ENCODE peak calls at places on chromosomes 5 and 9, in nine cellular contexts. F is transverse colon, P is heart left ventricle, X is stomach, H is breast epithelium, Z is tibial nerve, Q is ovary, A is esophagus squamous epithelium, R is A549. Y is an unnamed sample.

GRCh38 chr5:153299891-153300290 is 190.6 kb upstream of the GRIA1 start:
- DNase-seq in F (no peak), P (no peak), X (no peak), H (no peak), Z (no peak), Q (no peak), A (no peak), R (no peak), Y (no peak)

GRCh38 chr9:107282268-107282667 is 811 bp upstream of the RAD23B start:
- DNase-seq in F (peak; percentile 12), P (no peak), X (no peak), H (no peak), Z (peak; percentile 10), Q (peak; percentile 24), A (no peak), R (no peak), Y (no peak)

GRCh38 chr5:38752622-38753021 is 93.2 kb upstream of the OSMR start:
- DNase-seq in F (no peak), P (no peak), X (no peak), H (no peak), Z (no peak), Q (no peak), A (no peak), R (no peak), Y (no peak)

GRCh38 chr5:59617186-59617771 is 276.2 kb downstream of the PDE4D start:
- DNase-seq in F (no peak), P (no peak), X (no peak), H (no peak), Z (no peak), Q (no peak), A (no peak), R (no peak), Y (no peak)

GRCh38 chr9:136268318-136268717 is 22.7 kb upstream of the QSOX2 start:
- DNase-seq in F (no peak), P (no peak), X (no peak), H (no peak), Z (no peak), Q (no peak), A (no peak), R (peak; percentile 41), Y (no peak)

GRCh38 chr5:61330341-61330878 is 1.6 kb upstream of the ZSWIM6 start:
- DNase-seq in F (peak; percentile 64), P (peak; percentile 34), X (no peak), H (no peak), Z (no peak), Q (peak; percentile 46), A (no peak), R (peak; percentile 69), Y (peak; percentile 28)

GRCh38 chr5:154101184-154101583 is 62.4 kb downstream of the MFAP3 start:
- DNase-seq in F (no peak), P (peak; percentile 48), X (no peak), H (no peak), Z (no peak), Q (no peak), A (no peak), R (no peak), Y (peak; percentile 73)

GRCh38 chr5:95836544-95836943 is 14.0 kb upstream of the GLRX start:
- DNase-seq in F (no peak), P (no peak), X (no peak), H (no peak), Z (no peak), Q (no peak), A (no peak), R (no peak), Y (no peak)

GRCh38 chr5:65050826-65051498 is 282.2 kb downstream of the CWC27 start:
- DNase-seq in F (no peak), P (no peak), X (no peak), H (no peak), Z (no peak), Q (no peak), A (no peak), R (no peak), Y (no peak)

GRCh38 chr9:25691786-25692185 is 13.5 kb upstream of the TUSC1 start:
- DNase-seq in F (no peak), P (no peak), X (no peak), H (no peak), Z (no peak), Q (no peak), A (no peak), R (no peak), Y (no peak)

GRCh38 chr9:98081477-98082219 is 25.1 kb downstream of the NANS start:
- DNase-seq in F (peak; percentile 57), P (no peak), X (peak; percentile 54), H (no peak), Z (no peak), Q (no peak), A (no peak), R (peak; percentile 57), Y (no peak)

GRCh38 chr5:142248853-142249462 is 75.9 kb downstream of the SPRY4 start:
- DNase-seq in F (peak; percentile 59), P (peak; percentile 81), X (peak; percentile 34), H (no peak), Z (no peak), Q (no peak), A (no peak), R (no peak), Y (no peak)

GRCh38 chr9:86041331-86041741 is 58.0 kb downstream of the GOLM1 start:
- DNase-seq in F (no peak), P (no peak), X (no peak), H (no peak), Z (no peak), Q (no peak), A (no peak), R (no peak), Y (peak; percentile 66)

GRCh38 chr5:26763151-26763550 is 275.2 kb downstream of the CDH9 start:
- DNase-seq in F (no peak), P (no peak), X (no peak), H (no peak), Z (no peak), Q (no peak), A (no peak), R (no peak), Y (no peak)

GRCh38 chr9:135864447-135865049 is 42.8 kb downstream of the CAMSAP1 start:
- DNase-seq in F (peak; percentile 59), P (peak; percentile 53), X (peak; percentile 66), H (peak; percentile 64), Z (peak; percentile 80), Q (peak; percentile 72), A (no peak), R (peak; percentile 44), Y (peak; percentile 68)

GRCh38 chr9:129716091-129716490 is 36.8 kb downstream of the PTGES start:
- DNase-seq in F (no peak), P (no peak), X (no peak), H (no peak), Z (no peak), Q (no peak), A (no peak), R (no peak), Y (no peak)

DNA sequence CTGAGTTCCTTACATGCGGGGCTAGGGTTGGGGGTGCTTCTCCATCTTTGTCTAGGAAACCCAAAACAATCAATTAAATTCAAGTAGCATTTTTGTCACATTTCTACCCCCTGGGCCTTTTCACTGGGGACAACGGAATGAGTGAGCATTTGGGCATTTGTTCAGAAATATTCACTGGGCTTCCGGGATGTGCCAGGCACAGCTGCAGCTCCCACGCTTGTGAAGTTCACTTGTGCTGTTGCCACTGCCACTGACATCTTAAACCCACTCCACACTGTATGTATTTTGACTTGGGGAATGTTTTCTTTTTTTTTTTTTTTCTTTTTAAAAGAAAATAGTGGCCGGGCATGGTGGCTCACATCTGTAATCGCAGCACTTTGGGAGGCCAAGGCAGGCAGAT is 31.6 kb downstream of the DUSP1 start:
- DNase-seq in F (no peak), P (no peak), X (no peak), H (no peak), Z (no peak), Q (no peak), A (no peak), R (no peak), Y (no peak)
- H3K4me1 ChIP-seq in F (peaks cover 32% of the 10 kb centered on the region), P (peaks cover 3% of the 10 kb centered on the region), X (peaks cover 34% of the 10 kb centered on the region), H (no peaks in the 10 kb centered on the region), Z (peaks cover 21% of the 10 kb centered on the region), Q (no peaks in the 10 kb centered on the region), A (peaks cover 57% of the 10 kb centered on the region), R (peaks cover 20% of the 10 kb centered on the region), Y (peaks cover 24% of the 10 kb centered on the region)

GRCh38 chr9:137592767-137593166 is 2.5 kb upstream of the ZMYND19 start:
- DNase-seq in F (no peak), P (peak; percentile 14), X (peak; percentile 92), H (no peak), Z (no peak), Q (no peak), A (no peak), R (no peak), Y (peak; percentile 77)

GRCh38 chr9:137590123-137590468 is 216 bp downstream of the ZMYND19 start:
- DNase-seq in F (no peak), P (no peak), X (no peak), H (no peak), Z (no peak), Q (no peak), A (no peak), R (no peak), Y (no peak)

GRCh38 chr9:137588891-137589290 is 1.4 kb downstream of the ZMYND19 start:
- DNase-seq in F (no peak), P (no peak), X (no peak), H (no peak), Z (no peak), Q (no peak), A (no peak), R (no peak), Y (no peak)

GRCh38 chr9:137589441-137590122 is 730 bp downstream of the ZMYND19 start:
- DNase-seq in F (no peak), P (peak; percentile 29), X (no peak), H (no peak), Z (no peak), Q (no peak), A (no peak), R (no peak), Y (no peak)

GRCh38 chr9:137590469-137591383 is at the start of gene ZMYND19:
- DNase-seq in F (peak; percentile 92), P (peak; percentile 94), X (peak; percentile 92), H (peak; percentile 87), Z (peak; percentile 74), Q (peak; percentile 92), A (peak; percentile 57), R (peak; percentile 85), Y (peak; percentile 84)
- TF ChIP-seq POLR2A in F (peak; percentile 31), P (no peak), X (no peak), H (no peak), Z (no peak), Q (no peak), A (no peak), R (peak; percentile 58), Y (no peak)

GRCh38 chr5:124021066-124021641 is 509.2 kb downstream of the CSNK1G3 start:
- DNase-seq in F (no peak), P (no peak), X (no peak), H (no peak), Z (no peak), Q (no peak), A (no peak), R (no peak), Y (no peak)
- TF ChIP-seq CTCF in F (no peak), P (no peak), X (no peak), H (no peak), Z (no peak), Q (no peak), A (no peak), R (no peak), Y (no peak)

DNA sequence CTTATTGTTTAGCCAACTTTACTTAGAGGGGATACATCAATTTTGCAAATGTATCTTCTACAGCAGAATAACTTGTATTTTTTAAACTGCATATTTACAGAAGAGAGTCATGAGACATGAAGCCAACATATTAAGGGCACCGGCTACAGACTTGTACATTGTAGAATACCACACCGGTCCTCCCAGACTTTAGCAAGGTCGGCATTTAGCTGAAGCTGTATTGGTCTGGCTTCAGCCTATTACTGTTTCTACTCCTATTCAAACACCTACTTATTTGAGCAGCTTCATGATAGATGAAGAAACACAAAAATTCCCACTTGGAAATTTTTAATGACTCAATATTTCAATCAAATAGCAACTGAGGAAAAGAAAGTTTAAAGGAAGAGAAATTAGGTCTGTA is 33.0 kb downstream of the NR3C1 start:
- DNase-seq in F (no peak), P (no peak), X (no peak), H (no peak), Z (no peak), Q (no peak), A (no peak), R (no peak), Y (no peak)
- H3K4me1 ChIP-seq in F (peaks cover 8% of the 10 kb centered on the region), P (peaks cover 13% of the 10 kb centered on the region), X (peaks cover 40% of the 10 kb centered on the region), H (no peaks in the 10 kb centered on the region), Z (peaks cover 7% of the 10 kb centered on the region), Q (peaks cover 1% of the 10 kb centered on the region), A (peaks cover 24% of the 10 kb centered on the region), R (peaks cover 45% of the 10 kb centered on the region), Y (no peaks in the 10 kb centered on the region)

Y was measured in thyroid gland.